ENCODE peak calls at places on chromosomes 6 and 20, in four cellular contexts. E, J, X and V are unnamed samples.

GRCh38 chr6:137497722-137498463 is 3.7 kb upstream of the OLIG3 start:
- DNase-seq in E (no peak), J (no peak), X (no peak), V (no peak)

GRCh38 chr6:167089243-167090142 is 33.4 kb upstream of the CCR6 start:
- DNase-seq in E (no peak), J (no peak), X (no peak), V (no peak)

GRCh38 chr6:87366428-87366827 is 21.8 kb downstream of the C6orf163 start:
- DNase-seq in E (no peak), J (no peak), X (peak), V (peak)

GRCh38 chr6:67722861-67723261 is 912.2 kb upstream of the ADGRB3 start:
- DNase-seq in E (no peak), J (no peak), X (no peak), V (no peak)

GRCh38 chr6:109340811-109341210 is 41.5 kb downstream of the CD164 start:
- DNase-seq in E (no peak), J (no peak), X (no peak), V (no peak)

GRCh38 chr6:87407531-87407895 is 259 bp upstream of the CFAP206 start:
- DNase-seq in E (no peak), J (no peak), X (no peak), V (peak)

GRCh38 chr6:160337991-160338390 is 10.2 kb upstream of the SLC22A3 start:
- DNase-seq in E (no peak), J (no peak), X (no peak), V (no peak)

GRCh38 chr6:134630468-134631180 is 312.7 kb upstream of the SGK1 start:
- DNase-seq in E (no peak), J (no peak), X (no peak), V (no peak)

GRCh38 chr6:57432162-57432561 is 114.7 kb downstream of the PRIM2 start:
- DNase-seq in E (no peak), J (no peak), X (no peak), V (peak)

GRCh38 chr20:45970646-45971424 is 1.2 kb downstream of the ZNF335 start:
- DNase-seq in E (no peak), J (no peak), X (peak), V (peak)

GRCh38 chr6:118581489-118581959 is 33.4 kb downstream of the PLN start:
- DNase-seq in E (no peak), J (no peak), X (peak), V (peak)

GRCh38 chr6:133568970-133569889 is 319.7 kb upstream of the TCF21 start:
- DNase-seq in E (no peak), J (no peak), X (peak), V (peak)

GRCh38 chr20:31542201-31542842 is 28.1 kb downstream of the HM13 start:
- DNase-seq in E (no peak), J (no peak), X (no peak), V (no peak)

GRCh38 chr6:73085362-73085975 is 139.8 kb downstream of the KHDC1L start:
- DNase-seq in E (peak), J (no peak), X (no peak), V (peak)
- TF ChIP-seq CHD1 in E (no peak), J (no peak), X (no peak), V (no peak)

GRCh38 chr6:32109114-32109764 is at the start of gene TNXB:
- DNase-seq in E (no peak), J (no peak), X (peak), V (no peak)
- H3K9ac ChIP-seq in E (no peak), J (no peak), X (no peak), V (no peak)

DNA sequence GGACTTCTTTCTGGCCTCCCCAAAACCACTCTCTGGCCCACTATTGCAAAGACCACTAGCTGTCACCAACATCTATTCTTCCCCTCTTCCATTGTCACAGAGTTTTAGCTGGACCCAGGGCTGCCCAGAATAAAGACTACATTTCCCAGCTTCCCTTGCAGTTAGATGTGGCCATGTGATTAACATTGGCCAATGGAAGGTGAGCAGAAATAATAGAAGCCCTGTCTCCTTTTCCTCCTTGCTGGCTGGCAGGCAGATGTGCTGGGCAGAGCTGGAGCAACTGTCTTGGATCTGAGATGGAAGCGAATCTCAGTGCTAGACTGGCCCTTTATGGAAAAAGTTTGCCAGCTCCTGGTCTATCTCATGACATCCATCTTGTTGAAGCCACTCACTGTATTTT is 97.0 kb downstream of the KCNB1 start:
- DNase-seq in E (no peak), J (no peak), X (peak), V (peak)
- TF ChIP-seq CEBPB in E (no peak), J (no peak), X (no peak), V (no peak)

GRCh38 chr6:144646066-144646800 is 361.1 kb downstream of the UTRN start:
- DNase-seq in E (no peak), J (no peak), X (no peak), V (peak)
- TF ChIP-seq CHD1 in E (no peak), J (no peak), X (no peak), V (no peak)

GRCh38 chr6:11343963-11344714 is 111.7 kb upstream of the NEDD9 start:
- DNase-seq in E (no peak), J (no peak), X (no peak), V (no peak)
- H3K9ac ChIP-seq in E (no peak), J (no peak), X (no peak), V (no peak)

GRCh38 chr6:131950767-131951575 is at the start of gene CCN2:
- DNase-seq in E (no peak), J (peak), X (no peak), V (peak)
- TF ChIP-seq CEBPB in E (no peak), J (no peak), X (no peak), V (no peak)

GRCh38 chr6:72238021-72238420 is 351.7 kb downstream of the RIMS1 start:
- DNase-seq in E (no peak), J (no peak), X (no peak), V (peak)
- TF ChIP-seq CHD1 in E (no peak), J (no peak), X (no peak), V (no peak)